ENCODE peak calls at places on chromosomes 6 and 20, in seven cellular contexts. V is astrocyte of the spinal cord; M is cardiac septum; G is activated CD4-positive, alpha-beta T cell treated with anti-CD3 and anti-CD28 coated beads, Interleukin-2, amount 50 U/mL, for 24 hours; A is transverse colon; K is small intestine; N is hippocampal formation. H is an unnamed sample.
A peak's percentile ranks its signal among the peaks of the same experiment; 100 is the strongest.

GRCh38 chr6:155782320-155782730 is 326.7 kb upstream of the NOX3 start:
- DNase-seq in V (peak; percentile 96), M (no peak), G (no peak), A (peak; percentile 20), K (peak; percentile 81), N (no peak), H (no peak)

GRCh38 chr6:36130672-36131516 is 581 bp downstream of the MAPK13 start:
- DNase-seq in V (no peak), M (no peak), G (no peak), A (peak; percentile 77), K (peak; percentile 61), N (no peak), H (peak; percentile 74)

GRCh38 chr20:56843817-56844216 is 214.7 kb downstream of the TFAP2C start:
- DNase-seq in V (no peak), M (no peak), G (no peak), A (no peak), K (no peak), N (no peak), H (no peak)

GRCh38 chr6:35396991-35397390 is 54.6 kb downstream of the PPARD start:
- DNase-seq in V (peak; percentile 36), M (no peak), G (no peak), A (peak; percentile 49), K (peak; percentile 75), N (no peak), H (no peak)

GRCh38 chr6:157500022-157500421 is 119.0 kb downstream of the ZDHHC14 start:
- DNase-seq in V (no peak), M (no peak), G (no peak), A (no peak), K (no peak), N (no peak), H (no peak)

GRCh38 chr20:38343107-38343797 is 3.0 kb upstream of the LBP start:
- DNase-seq in V (peak; percentile 17), M (no peak), G (no peak), A (peak; percentile 62), K (peak; percentile 73), N (no peak), H (peak; percentile 82)

GRCh38 chr6:142819603-142820335 is 125.2 kb downstream of the HIVEP2 start:
- DNase-seq in V (peak; percentile 45), M (no peak), G (peak; percentile 64), A (no peak), K (peak; percentile 68), N (no peak), H (no peak)

GRCh38 chr6:11111769-11112437 is 378 bp upstream of the ERVFRD-1 start:
- DNase-seq in V (no peak), M (no peak), G (no peak), A (no peak), K (no peak), N (no peak), H (no peak)

GRCh38 chr20:48314925-48315592 is 512.7 kb downstream of the PREX1 start:
- DNase-seq in V (no peak), M (no peak), G (no peak), A (no peak), K (no peak), N (no peak), H (no peak)

GRCh38 chr20:62953839-62954703 is 1.6 kb downstream of the SLC17A9 start:
- DNase-seq in V (peak; percentile 54), M (peak; percentile 83), G (peak; percentile 35), A (peak; percentile 77), K (peak; percentile 24), N (peak; percentile 21), H (peak; percentile 94)

GRCh38 chr6:90406142-90406794 is 109.6 kb upstream of the BACH2 start:
- DNase-seq in V (peak; percentile 85), M (no peak), G (no peak), A (no peak), K (no peak), N (no peak), H (no peak)

GRCh38 chr6:150640556-150641206 is 41.0 kb downstream of the PLEKHG1 start:
- DNase-seq in V (no peak), M (no peak), G (no peak), A (no peak), K (peak; percentile 48), N (no peak), H (no peak)

GRCh38 chr6:27825025-27825823 is 87.0 kb downstream of the OR2B2 start:
- DNase-seq in V (no peak), M (no peak), G (no peak), A (no peak), K (peak; percentile 33), N (no peak), H (no peak)

GRCh38 chr6:25874118-25874517 is at the start of gene SLC17A3:
- DNase-seq in V (no peak), M (no peak), G (no peak), A (no peak), K (no peak), N (no peak), H (no peak)

GRCh38 chr6:27834384-27834783 is 77.8 kb downstream of the OR2B2 start:
- DNase-seq in V (no peak), M (no peak), G (no peak), A (no peak), K (no peak), N (no peak), H (no peak)

GRCh38 chr6:43729537-43729936 is 40.5 kb upstream of the VEGFA start:
- DNase-seq in V (no peak), M (peak; percentile 20), G (no peak), A (peak; percentile 74), K (peak; percentile 80), N (no peak), H (peak; percentile 14)

GRCh38 chr6:125316621-125317020 is 14.9 kb upstream of the HDDC2 start:
- DNase-seq in V (peak; percentile 20), M (no peak), G (no peak), A (no peak), K (no peak), N (peak; percentile 87), H (no peak)

GRCh38 chr20:63297371-63297781 is 4.4 kb downstream of the COL20A1 start:
- DNase-seq in V (no peak), M (no peak), G (no peak), A (no peak), K (no peak), N (no peak), H (no peak)

GRCh38 chr6:168132531-168133184 is 53.6 kb upstream of the FRMD1 start:
- DNase-seq in V (peak; percentile 63), M (no peak), G (no peak), A (no peak), K (peak; percentile 54), N (peak; percentile 79), H (peak; percentile 61)

GRCh38 chr20:33301192-33301930 is 18.3 kb downstream of the BPIFB1 start:
- DNase-seq in V (no peak), M (no peak), G (no peak), A (no peak), K (no peak), N (no peak), H (no peak)

GRCh38 chr20:1826046-1826445 is 69.2 kb upstream of the SIRPA start:
- DNase-seq in V (no peak), M (no peak), G (no peak), A (no peak), K (no peak), N (no peak), H (no peak)